ENCODE peak calls at places on chromosome 21, in four cellular contexts. X, E, L and G are unnamed samples.

GRCh38 chr21:38631171-38631570 is 132.9 kb upstream of the ERG start:
- DNase-seq in X (no peak), E (no peak), L (peak; percentile 46), G (no peak)

GRCh38 chr21:41671212-41671762 is 95.6 kb downstream of the RIPK4 start:
- DNase-seq in X (no peak), E (no peak), L (no peak), G (no peak)

GRCh38 chr21:42388740-42389448 is 7.0 kb downstream of the TMPRSS3 start:
- DNase-seq in X (no peak), E (peak; percentile 50), L (no peak), G (no peak)

GRCh38 chr21:41250519-41250918 is 66.1 kb upstream of the FAM3B start:
- DNase-seq in X (no peak), E (no peak), L (peak; percentile 66), G (no peak)

GRCh38 chr21:28509031-28509430 is 483.6 kb downstream of the LTN1 start:
- DNase-seq in X (no peak), E (no peak), L (no peak), G (no peak)

GRCh38 chr21:28822882-28823335 is 169.8 kb downstream of the LTN1 start:
- DNase-seq in X (no peak), E (no peak), L (no peak), G (no peak)

GRCh38 chr21:36134820-36135390 is at the start of gene CBR3:
- DNase-seq in X (peak; percentile 39), E (peak; percentile 87), L (no peak), G (no peak)

GRCh38 chr21:29888437-29888836 is 51.4 kb downstream of the GRIK1 start:
- DNase-seq in X (no peak), E (no peak), L (peak; percentile 33), G (no peak)

GRCh38 chr21:41651396-41651795 is 115.5 kb downstream of the RIPK4 start:
- DNase-seq in X (no peak), E (peak; percentile 27), L (no peak), G (peak; percentile 15)

GRCh38 chr21:27035791-27036190 is 68.9 kb upstream of the ADAMTS5 start:
- DNase-seq in X (no peak), E (no peak), L (no peak), G (no peak)

GRCh38 chr21:41428847-41429246 is 2.8 kb downstream of the MX1 start:
- DNase-seq in X (no peak), E (no peak), L (no peak), G (no peak)